ENCODE peak calls at places on chromosomes 12 and 14, in ten cellular contexts. U is tibial nerve; Q is H1; K is upper lobe of right lung; F is transverse colon; R is GM23338; N is CD8-positive, alpha-beta T cell; D is OCI-LY7; J is AG10803; A is stomach. P is an unnamed sample.

GRCh38 chr14:99820702-99821331 is 27.6 kb downstream of the EML1 start:
- DNase-seq in Q (no peak), K (no peak), U (no peak), A (no peak), N (no peak), F (no peak), R (no peak), D (peak), J (no peak), P (no peak)

GRCh38 chr14:67831122-67831521 is 11.5 kb downstream of the RAD51B start:
- DNase-seq in J (no peak), R (no peak), U (no peak), N (no peak), F (no peak), K (no peak), A (no peak), D (no peak), Q (no peak), P (no peak)

GRCh38 chr14:102015045-102015685 is 50.8 kb downstream of the DYNC1H1 start:
- DNase-seq in U (no peak), F (no peak), Q (no peak), J (no peak), R (no peak), N (no peak), D (no peak), A (no peak), K (no peak), P (no peak)

GRCh38 chr12:103560604-103561101 is 26.4 kb upstream of the STAB2 start:
- DNase-seq in K (no peak), D (no peak), A (no peak), Q (no peak), J (peak), F (no peak), U (no peak), N (no peak), R (no peak), P (no peak)

GRCh38 chr12:926641-927040 is 22.9 kb downstream of the RAD52 start:
- DNase-seq in D (no peak), J (no peak), R (no peak), A (no peak), Q (no peak), K (no peak), U (no peak), N (no peak), F (no peak), P (no peak)

GRCh38 chr12:70733385-70733784 is 96.2 kb upstream of the PTPRB start:
- DNase-seq in J (peak), D (peak), Q (peak), A (no peak), R (peak), K (no peak), F (no peak), N (no peak), U (no peak), P (peak)

GRCh38 chr12:32533971-32534590 is 134.7 kb downstream of the FGD4 start:
- DNase-seq in R (peak), F (peak), D (peak), A (peak), Q (no peak), U (peak), J (peak), K (no peak), N (no peak), P (no peak)

GRCh38 chr12:116141110-116141832 is 136.2 kb downstream of the MED13L start:
- DNase-seq in A (no peak), F (no peak), K (no peak), R (no peak), D (peak), Q (no peak), U (no peak), N (no peak), J (no peak), P (no peak)

GRCh38 chr14:75514673-75515630 is 7.3 kb upstream of the BATF start:
- DNase-seq in F (peak), U (no peak), J (no peak), A (no peak), N (peak), Q (no peak), D (peak), K (no peak), R (peak), P (no peak)

GRCh38 chr14:23388996-23389395 is 12.2 kb downstream of the CMTM5 start:
- DNase-seq in N (no peak), Q (no peak), F (no peak), J (no peak), A (no peak), K (no peak), R (no peak), D (no peak), U (no peak), P (no peak)

GRCh38 chr12:12456637-12457036 is 99.8 kb downstream of the BORCS5 start:
- DNase-seq in N (no peak), R (no peak), F (no peak), Q (no peak), J (no peak), K (no peak), A (no peak), U (no peak), D (no peak), P (no peak)
- H3K4me3 ChIP-seq in N (no peak), R (no peak), F (no peak), Q (no peak), J (no peak), K (no peak), A (no peak), U (no peak), D (no peak), P (no peak)

GRCh38 chr12:111269688-111270087 is 99.2 kb downstream of the PHETA1 start:
- DNase-seq in K (no peak), N (no peak), U (no peak), R (no peak), F (no peak), D (no peak), J (no peak), Q (no peak), A (no peak), P (no peak)

GRCh38 chr12:111267171-111267570 is 101.7 kb downstream of the PHETA1 start:
- DNase-seq in R (no peak), U (no peak), F (no peak), N (no peak), J (no peak), A (no peak), D (no peak), K (no peak), Q (no peak), P (no peak)

GRCh38 chr12:111270773-111271172 is 98.1 kb downstream of the PHETA1 start:
- DNase-seq in U (no peak), N (no peak), R (peak), J (peak), D (no peak), Q (no peak), K (no peak), A (no peak), F (no peak), P (no peak)

GRCh38 chr12:111270128-111270651 is 98.7 kb downstream of the PHETA1 start:
- DNase-seq in N (no peak), A (no peak), U (no peak), Q (no peak), K (no peak), J (no peak), F (no peak), D (no peak), R (no peak), P (no peak)

GRCh38 chr12:111268738-111269572 is 99.9 kb downstream of the PHETA1 start:
- DNase-seq in D (peak), U (no peak), A (no peak), J (no peak), R (peak), F (no peak), N (no peak), K (no peak), Q (no peak), P (no peak)
- TF ChIP-seq CTCF in D (peak), U (no peak), A (no peak), J (peak), R (peak), F (peak), N (peak), K (peak), Q (peak), P (peak)

GRCh38 chr12:114698566-114699163 is 14.7 kb upstream of the TBX3 start:
- DNase-seq in N (no peak), Q (no peak), K (no peak), J (no peak), D (no peak), A (no peak), F (no peak), U (no peak), R (peak), P (no peak)
- H3K4me3 ChIP-seq in N (no peak), Q (peak), K (peak), J (peak), D (no peak), A (peak), F (peak), U (peak), R (peak), P (no peak)

GRCh38 chr14:22168092-22168955 is 420.7 kb downstream of the DAD1 start:
- DNase-seq in F (no peak), R (peak), J (no peak), N (no peak), U (no peak), K (no peak), Q (no peak), D (peak), A (no peak), P (no peak)
- TF ChIP-seq CTCF in F (no peak), R (peak), J (no peak), N (no peak), U (no peak), K (no peak), Q (no peak), D (peak), A (no peak), P (no peak)